ENCODE peak calls at places on chromosomes 1 and 21, in four cellular contexts. F, S, T and P are unnamed samples.

GRCh38 chr1:226946285-226946684 is 6.2 kb downstream of the COQ8A start:
- DNase-seq in S (no peak), F (no peak), T (no peak), P (no peak)

GRCh38 chr1:36156329-36157114 is 562 bp downstream of the MAP7D1 start:
- DNase-seq in T (peak; percentile 21), S (peak; percentile 54), F (peak; percentile 56), P (peak; percentile 94)

GRCh38 chr1:159866905-159867304 is 4.4 kb upstream of the VSIG8 start:
- DNase-seq in T (no peak), S (no peak), F (no peak), P (no peak)

GRCh38 chr1:21607549-21608529 is 61.3 kb downstream of the RAP1GAP start:
- DNase-seq in T (no peak), F (peak; percentile 65), S (no peak), P (peak; percentile 96)

GRCh38 chr1:60169206-60169605 is 95.6 kb upstream of the C1orf87 start:
- DNase-seq in F (peak; percentile 60), T (no peak), S (no peak), P (no peak)

GRCh38 chr1:206489980-206490534 is 17.3 kb upstream of the RASSF5 start:
- DNase-seq in S (peak; percentile 66), T (peak; percentile 56), F (peak; percentile 71), P (peak; percentile 91)

GRCh38 chr1:165397945-165398344 is 41.4 kb upstream of the LMX1A start:
- DNase-seq in S (no peak), F (peak; percentile 52), T (no peak), P (peak; percentile 48)

GRCh38 chr1:53061123-53061858 is 722 bp upstream of the PODN start:
- DNase-seq in F (no peak), S (no peak), T (no peak), P (peak; percentile 37)

GRCh38 chr1:181413195-181413815 is 70.0 kb upstream of the CACNA1E start:
- DNase-seq in S (no peak), F (no peak), T (no peak), P (no peak)

GRCh38 chr1:92831368-92831761 is 475 bp upstream of the RPL5 start:
- DNase-seq in S (no peak), F (no peak), T (no peak), P (no peak)

GRCh38 chr1:212671342-212672031 is 28.2 kb downstream of the BATF3 start:
- DNase-seq in F (peak; percentile 84), S (peak; percentile 74), T (peak; percentile 96), P (peak; percentile 77)

GRCh38 chr1:25906644-25907300 is 553 bp upstream of the STMN1 start:
- DNase-seq in F (no peak), T (no peak), S (peak; percentile 62), P (peak; percentile 88)

GRCh38 chr21:34029724-34030528 is 43.5 kb upstream of the MRPS6 start:
- DNase-seq in F (peak; percentile 82), T (no peak), S (no peak), P (peak; percentile 92)

GRCh38 chr1:34163792-34164509 is 1.1 kb downstream of the CSMD2 start:
- DNase-seq in F (peak; percentile 10), T (no peak), S (peak; percentile 17), P (peak; percentile 56)

GRCh38 chr1:30678209-30678608 is 45.2 kb downstream of the MATN1 start:
- DNase-seq in F (no peak), T (no peak), S (no peak), P (no peak)